ENCODE peak calls at places on chromosomes 12 and 14, in four cellular contexts. N, W, F and B are unnamed samples.

GRCh38 chr14:61391119-61391518 is 69.7 kb downstream of the PRKCH start:
- DNase-seq in W (no peak), F (no peak), N (no peak), B (no peak)

GRCh38 chr12:123897221-123897620 is 75.4 kb downstream of the CCDC92 start:
- DNase-seq in W (no peak), F (no peak), N (no peak), B (no peak)

GRCh38 chr12:95674631-95675030 is 115.9 kb downstream of the NTN4 start:
- DNase-seq in W (no peak), F (no peak), N (no peak), B (no peak)

GRCh38 chr12:104686196-104686595 is 229.4 kb downstream of the CHST11 start:
- DNase-seq in N (no peak), F (no peak), W (no peak), B (no peak)

GRCh38 chr12:6950401-6950801 is 755 bp upstream of the PTPN6 start:
- DNase-seq in N (no peak), W (no peak), F (peak; percentile 49), B (peak; percentile 69)

GRCh38 chr12:132866251-132866828 is 21.1 kb downstream of the CHFR start:
- DNase-seq in W (no peak), N (no peak), F (no peak), B (no peak)

GRCh38 chr14:49966971-49967630 is 74.2 kb downstream of the ARF6 start:
- DNase-seq in N (no peak), F (no peak), W (no peak), B (no peak)

GRCh38 chr12:113241191-113242017 is 20.1 kb downstream of the TPCN1 start:
- DNase-seq in F (no peak), N (no peak), W (no peak), B (no peak)

GRCh38 chr14:50340945-50341344 is 28.8 kb downstream of the DMAC2L start:
- DNase-seq in F (no peak), W (no peak), N (no peak), B (no peak)

GRCh38 chr14:96978525-96979272 is 181.5 kb downstream of the VRK1 start:
- DNase-seq in N (no peak), F (no peak), W (no peak), B (no peak)

GRCh38 chr14:61553730-61554641 is 141.3 kb upstream of the HIF1A start:
- DNase-seq in F (no peak), N (no peak), W (no peak), B (no peak)

GRCh38 chr12:81468206-81468605 is 290.9 kb downstream of the PPFIA2 start:
- DNase-seq in N (no peak), W (no peak), F (no peak), B (no peak)

GRCh38 chr12:1318327-1319031 is 275.9 kb downstream of the FBXL14 start:
- DNase-seq in F (no peak), W (no peak), N (no peak), B (no peak)

GRCh38 chr12:22334696-22335290 is at the start of gene ST8SIA1:
- DNase-seq in F (peak; percentile 70), W (peak; percentile 58), N (peak; percentile 52), B (no peak)

GRCh38 chr12:48828293-48828692 is 10.0 kb downstream of the CACNB3 start:
- DNase-seq in F (no peak), W (no peak), N (no peak), B (no peak)

GRCh38 chr14:93961610-93962009 is 14.8 kb downstream of the ASB2 start:
- DNase-seq in W (no peak), N (no peak), F (no peak), B (no peak)

GRCh38 chr12:94092516-94093241 is 55.7 kb upstream of the PLXNC1 start:
- DNase-seq in N (peak; percentile 59), W (no peak), F (no peak), B (no peak)

GRCh38 chr12:91382081-91382543 is 199.5 kb upstream of the DCN start:
- DNase-seq in N (peak; percentile 87), W (peak; percentile 39), F (peak; percentile 84), B (peak; percentile 85)

GRCh38 chr14:77458249-77458950 is 507 bp downstream of the AHSA1 start:
- DNase-seq in N (no peak), W (peak; percentile 47), F (no peak), B (peak; percentile 8)

GRCh38 chr12:131041968-131042847 is 88.5 kb downstream of the ADGRD1 start:
- DNase-seq in W (no peak), N (no peak), F (peak; percentile 43), B (no peak)

GRCh38 chr12:104372048-104372720 is 68.6 kb downstream of the EID3 start:
- DNase-seq in W (no peak), N (no peak), F (no peak), B (peak; percentile 32)

GRCh38 chr12:110689601-110690430 is 901 bp upstream of the HVCN1 start:
- DNase-seq in F (no peak), N (no peak), W (peak; percentile 74), B (peak; percentile 25)

GRCh38 chr14:98871796-98872195 is 400.2 kb downstream of the BCL11B start:
- DNase-seq in F (no peak), N (no peak), W (no peak), B (no peak)

GRCh38 chr14:103836976-103837725 is 10.2 kb downstream of the PPP1R13B start:
- DNase-seq in F (peak; percentile 28), W (no peak), N (no peak), B (no peak)

GRCh38 chr12:95790912-95791849 is 617 bp upstream of the NTN4 start:
- DNase-seq in N (no peak), F (peak; percentile 82), W (peak; percentile 18), B (peak; percentile 2)

GRCh38 chr12:104956870-104957301 is 1.2 kb downstream of the SLC41A2 start:
- DNase-seq in W (no peak), F (no peak), N (no peak), B (no peak)

GRCh38 chr12:78928200-78929074 is 63.9 kb downstream of the SYT1 start:
- DNase-seq in W (no peak), N (no peak), F (no peak), B (no peak)